ENCODE peak calls at places on chromosomes 6 and 20, in ten cellular contexts. U, X, W, I, Z, J, C, V, P and K are unnamed samples.

GRCh38 chr6:159693894-159694545 is 979 bp upstream of the SOD2 start:
- DNase-seq in U (no peak), Z (peak; percentile 15), C (peak; percentile 30), X (no peak), P (peak; percentile 17), W (no peak), V (no peak), J (no peak), I (peak; percentile 52), K (peak; percentile 65)

GRCh38 chr6:132820629-132821381 is 6.4 kb downstream of the RPS12 start:
- DNase-seq in X (no peak), V (no peak), I (no peak), P (peak; percentile 8), Z (no peak), C (peak; percentile 29), W (no peak), J (no peak), U (no peak), K (no peak)

GRCh38 chr6:15892369-15892768 is 229.5 kb upstream of the DTNBP1 start:
- DNase-seq in W (no peak), Z (no peak), X (peak; percentile 26), C (no peak), V (no peak), U (no peak), P (no peak), J (no peak), I (no peak), K (no peak)

GRCh38 chr6:14981960-14982359 is 263.9 kb upstream of the JARID2 start:
- DNase-seq in Z (no peak), V (no peak), W (no peak), I (no peak), P (no peak), J (no peak), C (no peak), U (no peak), X (no peak), K (no peak)

GRCh38 chr6:10837009-10837691 is 1.2 kb downstream of the MAK start:
- DNase-seq in P (no peak), W (no peak), J (peak; percentile 36), C (peak; percentile 7), U (peak; percentile 1), X (peak; percentile 36), I (peak; percentile 33), V (no peak), Z (no peak), K (peak; percentile 36)

GRCh38 chr6:156731436-156731835 is 45.7 kb upstream of the ARID1B start:
- DNase-seq in J (no peak), V (no peak), W (peak; percentile 12), I (no peak), P (no peak), C (peak; percentile 16), Z (no peak), X (no peak), U (peak; percentile 16), K (no peak)

GRCh38 chr6:153013438-153013837 is 10.9 kb upstream of the MTRF1L start:
- DNase-seq in W (no peak), V (no peak), J (no peak), C (peak; percentile 6), P (no peak), I (no peak), Z (no peak), X (no peak), U (no peak), K (no peak)

GRCh38 chr6:30681696-30682180 is 4.7 kb downstream of the PPP1R18 start:
- DNase-seq in I (no peak), W (no peak), J (no peak), C (no peak), P (no peak), Z (no peak), U (no peak), X (no peak), V (no peak), K (no peak)

GRCh38 chr6:75488026-75488425 is 5.6 kb downstream of the FILIP1 start:
- DNase-seq in W (no peak), C (peak; percentile 23), P (no peak), U (peak; percentile 66), Z (no peak), V (no peak), J (no peak), X (no peak), I (no peak), K (no peak)

GRCh38 chr6:75492769-75493168 is 831 bp downstream of the FILIP1 start:
- DNase-seq in V (no peak), X (no peak), P (no peak), J (no peak), W (peak; percentile 63), U (no peak), Z (no peak), I (no peak), C (no peak), K (no peak)

GRCh38 chr6:75491302-75491701 is 2.3 kb downstream of the FILIP1 start:
- DNase-seq in W (peak; percentile 46), P (no peak), X (no peak), I (no peak), C (no peak), J (no peak), Z (no peak), U (no peak), V (no peak), K (peak; percentile 24)

GRCh38 chr6:75486850-75487568 is 6.6 kb downstream of the FILIP1 start:
- DNase-seq in Z (no peak), J (no peak), X (no peak), I (no peak), P (no peak), U (no peak), C (no peak), W (no peak), V (no peak), K (no peak)

GRCh38 chr6:75489025-75489424 is 4.6 kb downstream of the FILIP1 start:
- DNase-seq in J (no peak), I (no peak), X (no peak), Z (no peak), U (peak; percentile 54), P (no peak), C (peak; percentile 10), V (no peak), W (no peak), K (no peak)
- H3K4me3 ChIP-seq in J (peak overlapping the region; percentile 55), I (no peak overlapping the region), X (peak overlapping the region; percentile 71), Z (no peak overlapping the region), U (no peak overlapping the region), P (no peak overlapping the region), C (no peak overlapping the region), V (peak overlapping the region; percentile 80), W (no peak overlapping the region), K (peak overlapping the region; percentile 65)

GRCh38 chr6:118102401-118102800 is 195.3 kb downstream of the SLC35F1 start:
- DNase-seq in U (no peak), C (no peak), Z (no peak), P (no peak), V (no peak), W (no peak), X (no peak), J (no peak), I (no peak), K (no peak)

GRCh38 chr6:118103381-118104105 is 196.5 kb downstream of the SLC35F1 start:
- DNase-seq in Z (no peak), I (no peak), C (no peak), V (no peak), U (no peak), P (no peak), X (no peak), W (no peak), J (no peak), K (no peak)

GRCh38 chr6:118092086-118092485 is 185.0 kb downstream of the SLC35F1 start:
- DNase-seq in P (no peak), X (no peak), W (no peak), V (no peak), U (no peak), Z (no peak), I (no peak), C (no peak), J (no peak), K (no peak)

GRCh38 chr6:118100763-118101162 is 193.7 kb downstream of the SLC35F1 start:
- DNase-seq in X (no peak), U (peak; percentile 9), C (peak; percentile 52), W (no peak), V (no peak), P (peak; percentile 41), J (no peak), Z (no peak), I (no peak), K (no peak)

DNA sequence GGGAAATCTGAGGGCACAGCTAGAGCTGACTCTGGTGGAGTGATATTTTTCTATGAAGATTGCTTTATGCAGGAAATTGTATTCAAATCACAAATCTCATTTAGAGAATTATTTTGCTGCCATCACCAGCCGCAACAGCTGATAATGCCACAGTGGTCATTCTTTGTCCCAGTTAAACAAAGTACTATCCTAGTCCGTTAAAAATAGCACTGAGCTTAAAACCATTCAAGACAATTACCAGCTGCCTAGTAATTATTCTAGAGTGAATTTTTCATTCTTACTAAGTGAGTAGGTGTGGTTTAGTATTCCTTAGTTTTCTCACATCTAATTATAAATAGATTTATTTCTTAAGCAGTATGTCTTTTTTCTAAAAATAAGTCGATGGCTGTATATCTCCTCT is 190.5 kb downstream of the SLC35F1 start:
- DNase-seq in W (no peak), U (no peak), C (no peak), X (no peak), V (no peak), J (no peak), P (no peak), Z (no peak), I (no peak), K (no peak)
- H3K27ac ChIP-seq in W (no peak overlapping the region), U (no peak overlapping the region), C (no peak overlapping the region), X (no peak overlapping the region), V (no peak overlapping the region), J (no peak overlapping the region), P (no peak overlapping the region), Z (no peak overlapping the region), I (no peak overlapping the region), K (no peak overlapping the region)

GRCh38 chr6:151275121-151275520 is 35.4 kb downstream of the AKAP12 start:
- DNase-seq in C (no peak), J (no peak), W (no peak), U (no peak), I (no peak), V (no peak), X (no peak), P (no peak), Z (no peak), K (no peak)

GRCh38 chr6:151275566-151275965 is 35.8 kb downstream of the AKAP12 start:
- DNase-seq in C (no peak), X (no peak), J (no peak), W (no peak), Z (no peak), U (no peak), P (no peak), V (no peak), I (no peak), K (no peak)

GRCh38 chr6:151279891-151280290 is 40.1 kb downstream of the AKAP12 start:
- DNase-seq in U (no peak), I (no peak), P (no peak), Z (no peak), X (no peak), C (no peak), J (no peak), V (no peak), W (no peak), K (no peak)

DNA sequence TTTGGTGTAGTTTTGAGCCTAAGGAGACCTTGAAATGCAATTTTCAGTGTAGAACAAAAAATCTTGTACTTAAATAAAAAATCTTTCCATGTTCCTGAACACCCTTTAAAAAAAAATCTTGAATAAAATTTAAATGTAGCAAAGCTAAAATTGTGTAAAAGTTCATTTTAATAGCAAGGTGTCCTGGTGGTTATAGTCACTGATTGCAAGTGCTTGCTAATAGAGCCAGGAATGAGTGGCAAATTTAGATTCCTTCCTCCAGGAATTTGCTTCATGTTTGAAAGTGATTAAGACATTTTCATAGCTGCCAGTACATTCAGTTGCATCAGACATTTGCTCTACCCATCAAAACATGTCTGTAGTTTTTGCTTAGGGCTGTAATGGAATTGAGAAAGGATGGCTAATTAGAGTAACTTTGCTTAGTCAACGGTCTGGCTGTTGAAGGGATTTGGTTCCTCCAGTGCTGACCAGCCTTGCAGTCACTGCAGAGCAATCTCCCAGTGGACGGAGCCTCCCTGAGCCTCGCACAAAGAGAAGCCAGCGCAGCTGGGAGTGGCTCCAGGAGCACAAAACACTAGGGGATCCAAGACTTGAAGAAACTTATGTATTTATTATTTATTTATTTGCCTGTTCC is 36.5 kb downstream of the AKAP12 start:
- DNase-seq in X (peak; percentile 41), P (peak; percentile 80), I (no peak), V (peak; percentile 80), Z (no peak), C (peak; percentile 85), W (peak; percentile 12), U (peak; percentile 53), J (peak; percentile 40), K (no peak)
- TF ChIP-seq CTCF in X (no peak), P (no peak), I (no peak), V (no peak), Z (no peak), C (peak; percentile 5), W (no peak), U (no peak), J (no peak), K (no peak)

GRCh38 chr20:63533871-63534393 is 3.2 kb downstream of the PTK6 start:
- DNase-seq in C (no peak), X (no peak), V (peak; percentile 57), U (no peak), I (peak; percentile 94), Z (no peak), W (no peak), J (no peak), P (no peak), K (peak; percentile 24)
- H3K4me3 ChIP-seq in C (no peak overlapping the region), X (no peak overlapping the region), V (no peak overlapping the region), U (no peak overlapping the region), I (no peak overlapping the region), Z (no peak overlapping the region), W (no peak overlapping the region), J (no peak overlapping the region), P (no peak overlapping the region), K (no peak overlapping the region)